ENCODE peak calls at places on chromosomes 13 and 19, in seven cellular contexts. L is activated CD8-positive, alpha-beta T cell treated with anti-CD3 and anti-CD28 coated beads for 36 hours; G is mesothelial cell of epicardium; N is AG10803; V is esophagus squamous epithelium; Q is tibial nerve; K is Peyer's patch. W is an unnamed sample.

GRCh38 chr13:98103531-98103930 is 39.4 kb upstream of the FARP1 start:
- DNase-seq in L (no peak), G (no peak), N (peak), V (no peak), Q (no peak), K (no peak), W (no peak)

GRCh38 chr13:70747305-70747704 is 639.1 kb upstream of the KLHL1 start:
- DNase-seq in L (no peak), G (no peak), N (no peak), V (no peak), Q (no peak), K (no peak), W (no peak)

GRCh38 chr19:41701401-41702075 is 6.9 kb upstream of the CEACAM5 start:
- DNase-seq in L (peak), G (no peak), N (no peak), V (no peak), Q (no peak), K (no peak), W (no peak)

GRCh38 chr13:19726611-19727010 is 56.1 kb downstream of the PSPC1 start:
- DNase-seq in L (no peak), G (no peak), N (peak), V (no peak), Q (no peak), K (no peak), W (no peak)

GRCh38 chr13:80556291-80556690 is 215.4 kb upstream of the SPRY2 start:
- DNase-seq in L (no peak), G (no peak), N (no peak), V (no peak), Q (no peak), K (no peak), W (no peak)

GRCh38 chr19:53915000-53915399 is 5.9 kb downstream of the CACNG7 start:
- DNase-seq in L (no peak), G (no peak), N (no peak), V (no peak), Q (no peak), K (no peak), W (no peak)

GRCh38 chr19:13007292-13008045 is 12.2 kb downstream of the NFIX start:
- DNase-seq in L (no peak), G (no peak), N (peak), V (no peak), Q (peak), K (no peak), W (no peak)

GRCh38 chr13:95301135-95301946 is at the start of gene ABCC4:
- DNase-seq in L (peak), G (peak), N (peak), V (no peak), Q (peak), K (peak), W (no peak)

GRCh38 chr13:43687038-43687437 is 99.7 kb downstream of the ENOX1 start:
- DNase-seq in L (no peak), G (no peak), N (no peak), V (no peak), Q (no peak), K (no peak), W (no peak)

GRCh38 chr19:46710687-46711086 is 6.2 kb downstream of the PRKD2 start:
- DNase-seq in L (no peak), G (no peak), N (no peak), V (no peak), Q (no peak), K (no peak), W (no peak)

GRCh38 chr19:47221890-47222289 is 9.1 kb downstream of the BBC3 start:
- DNase-seq in L (no peak), G (no peak), N (no peak), V (no peak), Q (no peak), K (no peak), W (no peak)

GRCh38 chr13:79457948-79458347 is 23.0 kb upstream of the NDFIP2 start:
- DNase-seq in L (peak), G (no peak), N (peak), V (no peak), Q (no peak), K (no peak), W (peak)

GRCh38 chr13:113115363-113116205 is 7.0 kb upstream of the F10 start:
- DNase-seq in L (no peak), G (no peak), N (no peak), V (no peak), Q (no peak), K (no peak), W (no peak)

GRCh38 chr13:30601836-30602235 is 15.9 kb upstream of the USPL1 start:
- DNase-seq in L (peak), G (no peak), N (no peak), V (no peak), Q (no peak), K (no peak), W (no peak)

GRCh38 chr13:25192936-25193335 is 20.8 kb upstream of the AMER2 start:
- DNase-seq in L (no peak), G (no peak), N (no peak), V (no peak), Q (no peak), K (no peak), W (no peak)

GRCh38 chr13:20826810-20827560 is 53.2 kb upstream of the EEF1AKMT1 start:
- DNase-seq in L (no peak), G (no peak), N (peak), V (no peak), Q (no peak), K (no peak), W (no peak)

GRCh38 chr13:110155072-110155471 is 151.9 kb downstream of the COL4A1 start:
- DNase-seq in L (no peak), G (no peak), N (no peak), V (no peak), Q (no peak), K (no peak), W (no peak)

GRCh38 chr19:31459430-31459829 is 110.2 kb upstream of the TSHZ3 start:
- DNase-seq in L (no peak), G (no peak), N (no peak), V (no peak), Q (no peak), K (no peak), W (no peak)

GRCh38 chr19:13689050-13689449 is 75.3 kb upstream of the MRI1 start:
- DNase-seq in L (peak), G (no peak), N (peak), V (no peak), Q (no peak), K (no peak), W (no peak)

GRCh38 chr13:111955412-111955769 is 111.6 kb upstream of the SOX1 start:
- DNase-seq in L (no peak), G (no peak), N (no peak), V (no peak), Q (no peak), K (peak), W (no peak)
- TF ChIP-seq CTCF in L (no peak), G (no peak), N (no peak), V (no peak), Q (no peak), K (no peak), W (no peak)

GRCh38 chr13:27622881-27623280 is 1.2 kb downstream of the POLR1D start:
- DNase-seq in L (no peak), G (no peak), N (peak), V (no peak), Q (no peak), K (no peak), W (no peak)

GRCh38 chr13:27620377-27621115 is at the start of gene LNX2:
- DNase-seq in L (peak), G (peak), N (peak), V (peak), Q (peak), K (peak), W (peak)

GRCh38 chr13:27621116-27621365 is 651 bp upstream of the POLR1D start:
- DNase-seq in L (no peak), G (no peak), N (no peak), V (no peak), Q (no peak), K (no peak), W (no peak)

GRCh38 chr13:27621366-27622101 is at the start of gene POLR1D:
- DNase-seq in L (peak), G (peak), N (peak), V (peak), Q (peak), K (peak), W (no peak)

GRCh38 chr13:27622102-27622820 is 569 bp downstream of the POLR1D start:
- DNase-seq in L (peak), G (no peak), N (peak), V (no peak), Q (peak), K (no peak), W (no peak)
- TF ChIP-seq CTCF in L (no peak), G (no peak), N (peak), V (no peak), Q (no peak), K (no peak), W (peak)

GRCh38 chr19:19033426-19034203 is at the start of the genes ARMC6 and SUGP2:
- DNase-seq in L (peak), G (peak), N (peak), V (no peak), Q (peak), K (peak), W (peak)
- TF ChIP-seq CTCF in L (no peak), G (no peak), N (no peak), V (peak), Q (no peak), K (peak), W (no peak)

DNA sequence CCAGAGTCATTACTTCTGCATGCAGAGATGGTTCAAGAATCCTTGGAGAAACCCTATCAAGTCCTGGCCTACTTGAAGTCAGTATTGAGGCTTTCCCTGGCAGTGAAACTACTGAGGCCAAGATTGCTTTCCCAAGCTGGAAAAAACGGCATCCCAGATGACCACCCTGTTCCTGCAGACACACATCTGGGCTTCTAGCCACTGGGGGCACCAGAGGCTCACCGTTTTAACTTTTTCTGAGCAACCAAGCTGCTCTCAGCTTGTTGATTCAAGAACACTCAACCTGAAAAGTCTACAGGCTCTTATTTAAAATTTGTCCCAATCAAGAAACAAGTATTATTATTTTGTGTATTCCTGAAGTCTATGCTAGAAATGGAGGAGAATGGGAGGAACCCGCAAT is 66.6 kb downstream of the SPRYD7 start:
- DNase-seq in L (no peak), G (no peak), N (peak), V (no peak), Q (peak), K (no peak), W (no peak)
- TF ChIP-seq CTCF in L (no peak), G (no peak), N (peak), V (no peak), Q (no peak), K (no peak), W (peak)

GRCh38 chr13:76331948-76332712 is 554.1 kb downstream of the KCTD12 start:
- DNase-seq in L (no peak), G (no peak), N (no peak), V (no peak), Q (no peak), K (no peak), W (peak)
- TF ChIP-seq CTCF in L (no peak), G (no peak), N (no peak), V (no peak), Q (no peak), K (no peak), W (no peak)

GRCh38 chr19:29672933-29673336 is 7.7 kb downstream of the PLEKHF1 start:
- DNase-seq in L (peak), G (no peak), N (no peak), V (no peak), Q (no peak), K (no peak), W (no peak)

GRCh38 chr19:29670255-29670654 is 5.0 kb downstream of the PLEKHF1 start:
- DNase-seq in L (no peak), G (no peak), N (no peak), V (no peak), Q (no peak), K (no peak), W (no peak)

GRCh38 chr19:29673451-29674371 is 8.4 kb downstream of the PLEKHF1 start:
- DNase-seq in L (no peak), G (no peak), N (no peak), V (no peak), Q (no peak), K (no peak), W (no peak)

GRCh38 chr19:29672319-29672932 is 7.2 kb downstream of the PLEKHF1 start:
- DNase-seq in L (peak), G (no peak), N (no peak), V (no peak), Q (no peak), K (no peak), W (no peak)

DNA sequence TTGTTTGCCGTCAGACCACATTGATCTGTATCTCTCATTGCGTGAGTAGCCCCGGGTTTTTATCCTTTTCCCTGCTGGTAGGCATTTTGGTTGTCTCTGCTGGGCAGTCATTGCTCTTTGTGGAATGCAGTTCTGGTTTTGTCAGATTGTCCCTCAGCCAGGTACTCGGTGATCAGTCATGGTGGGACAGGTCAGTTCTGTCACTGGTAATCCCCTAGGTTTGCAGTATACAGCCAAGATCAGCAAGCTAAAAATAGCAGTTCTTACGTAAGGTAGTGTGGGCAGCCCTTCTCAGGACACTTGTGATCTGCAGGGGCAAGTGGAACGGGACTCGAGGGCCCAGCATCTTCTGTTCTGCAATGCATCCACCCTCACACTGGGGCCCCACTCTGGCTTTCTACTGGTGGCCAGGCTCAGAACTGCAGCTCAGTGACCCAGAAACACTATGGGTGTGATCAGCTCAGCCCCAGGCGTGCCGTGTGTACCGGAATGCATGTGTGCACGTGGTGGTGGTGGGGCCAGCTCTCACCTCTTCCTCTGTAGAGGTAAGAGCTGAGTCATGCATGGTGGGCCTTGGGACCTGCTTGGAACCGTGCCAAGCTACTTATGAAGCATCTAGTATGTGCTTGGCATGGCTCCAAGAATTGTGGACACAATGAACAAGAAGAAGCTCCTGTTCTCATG is 6.3 kb downstream of the PLEKHF1 start:
- DNase-seq in L (peak), G (no peak), N (no peak), V (peak), Q (no peak), K (no peak), W (no peak)
- TF ChIP-seq CTCF in L (peak), G (peak), N (peak), V (peak), Q (peak), K (peak), W (no peak)

GRCh38 chr13:100751826-100752225 is 77.2 kb upstream of the TMTC4 start:
- DNase-seq in L (no peak), G (no peak), N (no peak), V (no peak), Q (no peak), K (no peak), W (no peak)
- TF ChIP-seq CTCF in L (no peak), G (no peak), N (no peak), V (no peak), Q (no peak), K (no peak), W (no peak)